ENCODE peak calls at places on chromosomes 1 and 21, in six cellular contexts. One of them, this sample, is unnamed.

GRCh38 chr1:222283147-222283768 is 264.6 kb downstream of the HHIPL2 start:
- DNase-seq in endothelial cell of umbilical vein: no peak
- DNase-seq in GM12878: no peak
- DNase-seq in HepG2: no peak
- DNase-seq in A549: no peak
- DNase-seq in K562: no peak
- DNase-seq in this sample: no peak

GRCh38 chr1:237911911-237912310 is 21.2 kb upstream of the ZP4 start:
- DNase-seq in GM12878: no peak
- DNase-seq in endothelial cell of umbilical vein: no peak
- DNase-seq in A549: no peak
- DNase-seq in K562: no peak
- DNase-seq in HepG2: no peak
- DNase-seq in this sample: no peak

GRCh38 chr1:77120950-77121349 is 98.3 kb downstream of the PIGK start:
- DNase-seq in GM12878: no peak
- DNase-seq in HepG2: no peak
- DNase-seq in endothelial cell of umbilical vein: no peak
- DNase-seq in K562: no peak
- DNase-seq in A549: no peak
- DNase-seq in this sample: no peak

GRCh38 chr1:210264521-210265380 is 32.2 kb downstream of the SERTAD4 start:
- DNase-seq in A549: peak; percentile 24
- DNase-seq in HepG2: no peak
- DNase-seq in K562: no peak
- DNase-seq in GM12878: no peak
- DNase-seq in endothelial cell of umbilical vein: no peak
- DNase-seq in this sample: no peak

GRCh38 chr1:6185151-6185550 is 5.0 kb upstream of the CHD5 start:
- DNase-seq in A549: no peak
- DNase-seq in HepG2: no peak
- DNase-seq in GM12878: no peak
- DNase-seq in K562: no peak
- DNase-seq in endothelial cell of umbilical vein: no peak
- DNase-seq in this sample: no peak

GRCh38 chr1:95116666-95117206 is 419 bp upstream of the TLCD4 start:
- DNase-seq in K562: peak; percentile 73
- DNase-seq in A549: peak; percentile 80
- DNase-seq in GM12878: no peak
- DNase-seq in endothelial cell of umbilical vein: peak; percentile 50
- DNase-seq in HepG2: peak; percentile 77
- DNase-seq in this sample: peak; percentile 53

GRCh38 chr1:24928631-24929090 is 1.4 kb downstream of the RUNX3 start:
- DNase-seq in endothelial cell of umbilical vein: no peak
- DNase-seq in HepG2: no peak
- DNase-seq in A549: no peak
- DNase-seq in K562: no peak
- DNase-seq in GM12878: no peak
- DNase-seq in this sample: no peak

GRCh38 chr1:241323510-241323909 is 33.5 kb downstream of the RGS7 start:
- DNase-seq in HepG2: no peak
- DNase-seq in A549: peak; percentile 17
- DNase-seq in GM12878: no peak
- DNase-seq in endothelial cell of umbilical vein: peak; percentile 32
- DNase-seq in K562: peak; percentile 24
- DNase-seq in this sample: peak; percentile 34

GRCh38 chr1:42567038-42567437 is 91.2 kb upstream of the PPIH start:
- DNase-seq in HepG2: no peak
- DNase-seq in GM12878: no peak
- DNase-seq in endothelial cell of umbilical vein: no peak
- DNase-seq in K562: no peak
- DNase-seq in A549: no peak
- DNase-seq in this sample: no peak

GRCh38 chr1:50305808-50306207 is 117.4 kb downstream of the DMRTA2 start:
- DNase-seq in endothelial cell of umbilical vein: no peak
- DNase-seq in K562: no peak
- DNase-seq in HepG2: no peak
- DNase-seq in GM12878: no peak
- DNase-seq in A549: no peak
- DNase-seq in this sample: no peak

GRCh38 chr1:246876423-246876822 is 55.3 kb downstream of the AHCTF1 start:
- DNase-seq in GM12878: no peak
- DNase-seq in endothelial cell of umbilical vein: no peak
- DNase-seq in HepG2: no peak
- DNase-seq in K562: no peak
- DNase-seq in A549: no peak
- DNase-seq in this sample: no peak

GRCh38 chr1:117664314-117664713 is 58.5 kb downstream of the TENT5C start:
- DNase-seq in A549: no peak
- DNase-seq in K562: peak; percentile 45
- DNase-seq in HepG2: no peak
- DNase-seq in endothelial cell of umbilical vein: no peak
- DNase-seq in GM12878: peak; percentile 92
- DNase-seq in this sample: peak; percentile 69

GRCh38 chr1:51916587-51917405 is 38.3 kb upstream of the NRDC start:
- DNase-seq in K562: no peak
- DNase-seq in HepG2: no peak
- DNase-seq in A549: no peak
- DNase-seq in endothelial cell of umbilical vein: no peak
- DNase-seq in GM12878: no peak
- DNase-seq in this sample: no peak

GRCh38 chr1:1164701-1165451 is 8.8 kb upstream of the TTLL10 start:
- DNase-seq in K562: no peak
- DNase-seq in GM12878: no peak
- DNase-seq in endothelial cell of umbilical vein: no peak
- DNase-seq in A549: peak; percentile 29
- DNase-seq in HepG2: peak; percentile 50
- DNase-seq in this sample: no peak

GRCh38 chr21:46325073-46325912 is 1.3 kb downstream of the PCNT start:
- DNase-seq in K562: peak; percentile 59
- DNase-seq in A549: peak; percentile 69
- DNase-seq in endothelial cell of umbilical vein: peak; percentile 59
- DNase-seq in GM12878: no peak
- DNase-seq in HepG2: peak; percentile 35
- DNase-seq in this sample: peak; percentile 78

GRCh38 chr1:37047487-37047886 is 13.2 kb upstream of the GRIK3 start:
- DNase-seq in A549: no peak
- DNase-seq in K562: no peak
- DNase-seq in endothelial cell of umbilical vein: no peak
- DNase-seq in HepG2: no peak
- DNase-seq in GM12878: no peak
- DNase-seq in this sample: no peak

GRCh38 chr1:200179781-200180160 is 152.3 kb downstream of the NR5A2 start:
- DNase-seq in GM12878: no peak
- DNase-seq in A549: peak; percentile 35
- DNase-seq in K562: no peak
- DNase-seq in HepG2: no peak
- DNase-seq in endothelial cell of umbilical vein: no peak
- DNase-seq in this sample: no peak

GRCh38 chr1:116825400-116825734 is 71.1 kb downstream of the CD2 start:
- DNase-seq in GM12878: no peak
- DNase-seq in K562: peak; percentile 80
- DNase-seq in A549: no peak
- DNase-seq in HepG2: no peak
- DNase-seq in endothelial cell of umbilical vein: no peak
- DNase-seq in this sample: no peak

GRCh38 chr1:29752141-29752540 is 515.8 kb downstream of the PTPRU start:
- DNase-seq in A549: no peak
- DNase-seq in HepG2: no peak
- DNase-seq in endothelial cell of umbilical vein: no peak
- DNase-seq in GM12878: no peak
- DNase-seq in K562: peak; percentile 23
- DNase-seq in this sample: no peak

DNA sequence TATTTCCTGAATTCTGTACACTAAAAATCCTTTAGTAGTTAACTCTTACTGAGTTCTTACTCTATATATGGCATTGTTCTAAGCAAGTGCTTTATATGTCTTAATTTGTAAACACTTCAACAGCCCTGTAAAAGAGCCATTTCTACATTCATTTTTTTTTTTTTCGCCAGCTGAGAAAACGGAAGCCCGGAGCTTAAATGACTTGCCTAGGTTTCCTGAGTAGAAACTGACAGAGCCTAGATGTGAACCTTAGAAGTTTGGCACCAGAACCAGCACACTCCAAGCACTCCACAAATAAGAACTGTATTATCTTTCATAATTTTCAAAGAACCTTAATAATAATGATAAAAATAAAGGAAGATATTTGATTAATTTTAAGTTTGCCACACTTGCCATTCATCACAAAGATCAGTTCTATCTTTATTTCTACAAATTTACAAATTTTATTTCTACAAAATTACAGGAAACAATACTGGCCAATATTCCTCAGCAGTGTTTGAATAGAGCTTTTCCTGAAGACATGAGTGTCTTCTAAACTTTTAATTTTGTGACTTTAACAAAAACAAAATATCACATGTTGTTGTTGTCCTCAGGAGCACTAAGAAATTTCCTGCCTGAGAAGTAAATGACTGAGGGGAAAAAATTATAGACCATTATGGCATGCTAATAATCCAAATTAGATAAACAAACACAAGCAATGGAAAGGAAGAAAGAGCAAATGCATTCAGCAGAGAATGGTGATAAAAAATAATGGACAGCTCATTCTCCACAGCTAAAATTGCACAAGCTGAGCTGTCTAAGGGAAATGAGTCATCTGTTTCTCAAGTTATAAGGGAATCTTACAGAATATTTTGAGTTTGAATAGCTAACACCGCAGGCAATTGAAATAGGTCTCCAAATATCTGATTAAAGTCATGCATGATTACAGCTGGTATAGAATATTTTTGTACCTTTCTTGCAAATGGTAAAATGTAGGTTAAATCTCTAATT is 71.2 kb downstream of the DPYD start:
- DNase-seq in GM12878: no peak
- DNase-seq in HepG2: no peak
- DNase-seq in K562: no peak
- DNase-seq in A549: peak; percentile 36
- DNase-seq in endothelial cell of umbilical vein: peak; percentile 93
- DNase-seq in this sample: peak; percentile 84
- TF ChIP-seq MYC in GM12878: no peak
- TF ChIP-seq MYC in HepG2: no peak
- TF ChIP-seq MYC in K562: no peak
- TF ChIP-seq MYC in A549: no peak
- TF ChIP-seq MYC in endothelial cell of umbilical vein: no peak
- TF ChIP-seq MYC in this sample: no peak

DNA sequence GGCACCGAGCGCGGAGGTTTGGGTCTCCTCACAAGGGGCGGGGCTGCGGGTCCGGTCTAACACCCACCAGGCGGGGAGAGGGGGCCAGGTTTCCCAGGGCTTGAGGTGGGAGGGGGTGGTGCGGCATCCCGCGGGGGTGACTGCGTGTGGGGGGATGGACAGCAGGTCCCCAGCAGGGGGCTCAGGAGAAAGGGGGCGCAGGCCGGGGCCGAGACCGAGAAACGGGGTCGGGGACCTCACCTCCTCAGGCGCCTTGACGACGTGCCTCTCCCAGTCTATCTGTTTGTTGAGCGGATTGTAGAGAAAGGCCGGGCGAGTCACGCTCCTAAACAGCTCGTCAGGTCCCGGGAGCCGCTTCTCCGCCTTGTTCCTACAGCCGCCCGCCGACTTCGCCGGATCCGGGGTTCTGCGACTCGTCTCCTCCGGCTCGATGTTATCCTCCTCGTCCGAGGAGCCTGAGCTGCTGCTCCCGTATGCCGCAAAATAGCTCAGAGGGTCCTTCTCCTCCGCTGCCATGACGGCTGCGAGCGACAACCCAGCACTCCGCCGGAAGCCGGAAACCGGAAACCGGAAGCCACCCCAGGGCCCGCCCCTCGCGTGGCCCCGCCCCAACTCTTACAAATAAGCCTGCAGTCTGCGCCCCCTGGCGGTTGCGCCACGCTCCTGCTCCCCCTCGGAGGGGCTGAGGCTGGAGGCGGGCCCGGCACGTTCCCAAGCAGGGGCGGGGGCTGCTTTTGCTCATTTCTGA is at the start of gene C1orf52:
- DNase-seq in HepG2: peak; percentile 78
- DNase-seq in endothelial cell of umbilical vein: peak; percentile 94
- DNase-seq in K562: peak; percentile 92
- DNase-seq in A549: peak; percentile 89
- DNase-seq in GM12878: no peak
- DNase-seq in this sample: peak; percentile 92
- TF ChIP-seq POLR2A in HepG2: peak; percentile 91
- TF ChIP-seq POLR2A in endothelial cell of umbilical vein: peak; percentile 90
- TF ChIP-seq POLR2A in K562: peak; percentile 95
- TF ChIP-seq POLR2A in A549: peak; percentile 86
- TF ChIP-seq POLR2A in GM12878: peak; percentile 98
- TF ChIP-seq POLR2A in this sample: peak; percentile 92

DNA sequence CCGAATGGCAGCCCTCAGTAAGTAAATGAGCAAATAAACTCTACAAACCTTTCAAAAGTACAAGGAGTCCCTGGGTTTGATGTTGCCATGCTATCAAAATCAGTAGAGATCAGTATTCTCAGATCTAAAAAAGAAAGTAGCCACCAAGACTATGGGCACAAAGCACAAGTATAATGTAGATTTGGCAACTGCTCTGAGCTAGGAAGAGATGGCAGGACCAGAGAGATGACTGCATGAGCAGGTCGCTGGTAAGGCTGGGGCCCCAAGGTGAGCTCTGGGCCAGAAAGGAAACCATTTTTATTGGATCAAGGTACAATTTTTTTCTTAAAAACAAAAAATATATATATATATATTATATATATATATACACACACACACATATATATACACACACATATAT is 3.1 kb upstream of the ADORA3 start:
- DNase-seq in A549: no peak
- DNase-seq in endothelial cell of umbilical vein: no peak
- DNase-seq in HepG2: no peak
- DNase-seq in K562: no peak
- DNase-seq in GM12878: no peak
- DNase-seq in this sample: no peak
- H3K4me3 ChIP-seq in A549: no peak overlapping the region
- H3K4me3 ChIP-seq in endothelial cell of umbilical vein: no peak overlapping the region
- H3K4me3 ChIP-seq in HepG2: no peak overlapping the region
- H3K4me3 ChIP-seq in K562: no peak overlapping the region
- H3K4me3 ChIP-seq in GM12878: peak overlapping the region; percentile 39
- H3K4me3 ChIP-seq in this sample: no peak overlapping the region

DNA sequence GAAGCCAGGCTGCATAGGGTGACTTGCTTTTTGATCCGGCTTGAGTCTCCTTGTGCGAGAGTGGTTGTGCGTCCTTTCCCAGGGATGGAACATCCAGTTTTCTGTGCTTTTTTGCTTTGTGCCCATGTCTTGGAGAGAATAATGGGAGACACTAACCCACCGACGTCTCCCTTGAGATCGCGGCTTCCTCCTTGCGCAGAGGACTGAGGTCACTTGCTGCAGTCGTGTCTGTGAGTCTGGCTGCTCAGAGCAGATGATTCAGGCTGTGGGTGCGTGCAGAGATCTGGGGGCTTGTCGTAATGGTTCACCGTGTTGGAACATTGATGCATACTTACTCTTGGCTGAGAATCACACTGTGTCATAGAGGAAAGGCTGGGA is 164.5 kb upstream of the CACNA1E start:
- DNase-seq in endothelial cell of umbilical vein: no peak
- DNase-seq in GM12878: no peak
- DNase-seq in HepG2: no peak
- DNase-seq in K562: no peak
- DNase-seq in A549: no peak
- DNase-seq in this sample: peak; percentile 16
- TF ChIP-seq MYC in endothelial cell of umbilical vein: no peak
- TF ChIP-seq MYC in GM12878: no peak
- TF ChIP-seq MYC in HepG2: no peak
- TF ChIP-seq MYC in K562: no peak
- TF ChIP-seq MYC in A549: no peak
- TF ChIP-seq MYC in this sample: no peak

GRCh38 chr21:43938751-43939442 is 73.2 kb upstream of the TRAPPC10 start:
- DNase-seq in GM12878: peak; percentile 84
- DNase-seq in K562: peak; percentile 99
- DNase-seq in HepG2: peak; percentile 81
- DNase-seq in endothelial cell of umbilical vein: peak; percentile 68
- DNase-seq in A549: peak; percentile 68
- DNase-seq in this sample: peak; percentile 75
- TF ChIP-seq POLR2A in GM12878: peak; percentile 71
- TF ChIP-seq POLR2A in K562: no peak
- TF ChIP-seq POLR2A in HepG2: no peak
- TF ChIP-seq POLR2A in endothelial cell of umbilical vein: no peak
- TF ChIP-seq POLR2A in A549: no peak
- TF ChIP-seq POLR2A in this sample: no peak